ENCODE peak calls at places on chromosome 7, in nine cellular contexts. M is esophagus muscularis mucosa, J is kidney, A is OCI-LY7, Y is MM.1S, R is Calu3, H is brain microvascular endothelial cell, K is psoas muscle, F is sigmoid colon. U is an unnamed sample.

GRCh38 chr7:28573059-28573553 is 160.8 kb downstream of the CREB5 start:
- DNase-seq in M (no peak), J (peak; percentile 83), A (peak; percentile 57), Y (no peak), R (peak; percentile 83), H (peak; percentile 68), K (no peak), F (no peak), U (no peak)

GRCh38 chr7:2738766-2739549 is 51.0 kb downstream of the AMZ1 start:
- DNase-seq in M (no peak), J (peak; percentile 65), A (no peak), Y (no peak), R (no peak), H (no peak), K (no peak), F (peak; percentile 69), U (no peak)

GRCh38 chr7:24896031-24896433 is 83.9 kb downstream of the OSBPL3 start:
- DNase-seq in M (no peak), J (no peak), A (peak; percentile 95), Y (peak; percentile 77), R (no peak), H (no peak), K (no peak), F (no peak), U (peak; percentile 75)

GRCh38 chr7:8063706-8064297 is 95.2 kb downstream of the GLCCI1 start:
- DNase-seq in M (no peak), J (no peak), A (no peak), Y (no peak), R (no peak), H (no peak), K (no peak), F (no peak), U (no peak)

GRCh38 chr7:95772298-95772770 is at the start of gene DYNC1I1:
- DNase-seq in M (no peak), J (peak; percentile 86), A (no peak), Y (peak; percentile 81), R (peak; percentile 54), H (peak; percentile 49), K (peak; percentile 71), F (peak; percentile 88), U (peak; percentile 84)

GRCh38 chr7:102079140-102080002 is 207.3 kb upstream of the SH2B2 start:
- DNase-seq in M (no peak), J (no peak), A (no peak), Y (no peak), R (no peak), H (no peak), K (no peak), F (no peak), U (no peak)

GRCh38 chr7:19122018-19122588 is 4.7 kb upstream of the TWIST1 start:
- DNase-seq in M (no peak), J (no peak), A (peak; percentile 1), Y (peak; percentile 50), R (no peak), H (peak; percentile 47), K (no peak), F (no peak), U (no peak)

GRCh38 chr7:45569290-45569685 is 4.9 kb upstream of the ADCY1 start:
- DNase-seq in M (no peak), J (no peak), A (no peak), Y (no peak), R (no peak), H (no peak), K (no peak), F (no peak), U (peak; percentile 3)

GRCh38 chr7:98281757-98282652 is 519 bp downstream of the BRI3 start:
- DNase-seq in M (no peak), J (peak; percentile 89), A (peak; percentile 35), Y (no peak), R (no peak), H (no peak), K (peak; percentile 62), F (peak; percentile 78), U (no peak)

GRCh38 chr7:74025146-74025545 is 2.8 kb upstream of the ELN start:
- DNase-seq in M (no peak), J (no peak), A (no peak), Y (no peak), R (peak; percentile 20), H (no peak), K (no peak), F (no peak), U (no peak)

GRCh38 chr7:70886547-70886946 is 245.4 kb upstream of the GALNT17 start:
- DNase-seq in M (no peak), J (no peak), A (no peak), Y (no peak), R (no peak), H (no peak), K (no peak), F (no peak), U (no peak)

GRCh38 chr7:64876792-64877713 is 26.0 kb upstream of the ZNF273 start:
- DNase-seq in M (peak; percentile 50), J (peak; percentile 83), A (no peak), Y (peak; percentile 39), R (no peak), H (peak; percentile 20), K (peak; percentile 68), F (peak; percentile 83), U (peak; percentile 68)

GRCh38 chr7:99365318-99366141 is 9.0 kb upstream of the ARPC1B start:
- DNase-seq in M (no peak), J (peak; percentile 75), A (peak; percentile 55), Y (peak; percentile 36), R (peak; percentile 64), H (no peak), K (peak; percentile 41), F (no peak), U (peak; percentile 78)

GRCh38 chr7:27774717-27775328 is 34.9 kb downstream of the TAX1BP1 start:
- DNase-seq in M (no peak), J (no peak), A (peak; percentile 53), Y (no peak), R (peak; percentile 26), H (peak; percentile 21), K (no peak), F (no peak), U (no peak)

GRCh38 chr7:121071662-121072061 is 83.2 kb downstream of the CPED1 start:
- DNase-seq in M (no peak), J (no peak), A (no peak), Y (no peak), R (no peak), H (no peak), K (no peak), F (no peak), U (no peak)

GRCh38 chr7:26636808-26637207 is 227.6 kb downstream of the SKAP2 start:
- DNase-seq in M (no peak), J (no peak), A (no peak), Y (no peak), R (no peak), H (no peak), K (no peak), F (no peak), U (no peak)

GRCh38 chr7:77627307-77627671 is 69.0 kb upstream of the RSBN1L start:
- DNase-seq in M (no peak), J (no peak), A (no peak), Y (no peak), R (no peak), H (no peak), K (no peak), F (no peak), U (no peak)

GRCh38 chr7:98168181-98168903 is 42.9 kb upstream of the BHLHA15 start:
- DNase-seq in M (no peak), J (no peak), A (peak; percentile 64), Y (peak; percentile 59), R (peak; percentile 66), H (peak; percentile 26), K (no peak), F (no peak), U (peak; percentile 86)

GRCh38 chr7:87058739-87059524 is 522 bp downstream of the ELAPOR2 start:
- DNase-seq in M (no peak), J (peak; percentile 59), A (peak; percentile 52), Y (peak; percentile 51), R (no peak), H (no peak), K (peak; percentile 28), F (peak; percentile 66), U (no peak)

GRCh38 chr7:2928613-2929311 is 84.7 kb upstream of the GNA12 start:
- DNase-seq in M (no peak), J (peak; percentile 68), A (no peak), Y (no peak), R (no peak), H (no peak), K (no peak), F (peak; percentile 62), U (no peak)

GRCh38 chr7:128941323-128941890 is 3.7 kb downstream of the IRF5 start:
- DNase-seq in M (no peak), J (no peak), A (no peak), Y (no peak), R (no peak), H (no peak), K (no peak), F (no peak), U (no peak)
- TF ChIP-seq CTCF in M (no peak), J (no peak), A (no peak), Y (no peak), R (no peak), H (no peak), K (no peak), F (no peak), U (no peak)

GRCh38 chr7:130047801-130048200 is 3.4 kb downstream of the ZC3HC1 start:
- DNase-seq in M (no peak), J (no peak), A (no peak), Y (no peak), R (no peak), H (peak; percentile 13), K (no peak), F (no peak), U (no peak)

GRCh38 chr7:130048906-130049305 is 2.3 kb downstream of the ZC3HC1 start:
- DNase-seq in M (no peak), J (no peak), A (no peak), Y (no peak), R (no peak), H (no peak), K (no peak), F (no peak), U (no peak)
- TF ChIP-seq CTCF in M (no peak), J (no peak), A (no peak), Y (no peak), R (no peak), H (no peak), K (no peak), F (no peak), U (no peak)

DNA sequence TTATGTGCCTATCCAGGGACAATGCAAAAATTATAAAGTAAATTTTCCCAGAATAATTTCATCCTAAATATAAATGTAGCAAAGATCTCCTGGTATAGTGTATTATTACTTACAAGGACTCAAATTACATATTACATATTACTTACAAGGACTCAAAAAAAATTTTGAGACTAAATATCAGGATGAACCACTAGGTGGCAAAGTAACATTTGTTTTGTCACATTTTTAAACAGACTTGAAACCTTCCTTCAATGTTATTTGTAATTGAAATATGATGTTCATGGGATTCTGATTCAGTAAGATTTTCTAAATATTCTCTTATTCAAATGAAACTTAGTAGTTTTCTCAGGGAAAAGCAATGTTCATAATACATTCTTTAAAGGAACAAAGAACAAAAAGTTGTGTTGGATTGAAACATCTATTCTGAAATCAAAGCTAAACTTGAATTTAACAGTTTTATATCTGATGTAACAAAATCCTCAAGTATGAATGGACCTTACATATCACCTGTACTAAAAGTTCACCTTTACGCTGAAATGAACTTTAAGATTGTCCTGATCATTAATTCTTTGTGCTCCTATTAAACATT is 74.3 kb upstream of the GNAI1 start:
- DNase-seq in M (no peak), J (no peak), A (peak; percentile 27), Y (peak; percentile 72), R (no peak), H (no peak), K (no peak), F (no peak), U (peak; percentile 36)
- TF ChIP-seq CTCF in M (peak; percentile 55), J (peak; percentile 61), A (peak; percentile 81), Y (peak; percentile 53), R (peak; percentile 15), H (no peak), K (peak; percentile 67), F (peak; percentile 16), U (no peak)

GRCh38 chr7:127578036-127578684 is 7.2 kb downstream of the GCC1 start:
- DNase-seq in M (no peak), J (no peak), A (no peak), Y (no peak), R (no peak), H (peak; percentile 20), K (no peak), F (no peak), U (no peak)
- TF ChIP-seq CTCF in M (no peak), J (no peak), A (peak; percentile 59), Y (peak; percentile 24), R (no peak), H (peak; percentile 46), K (no peak), F (no peak), U (peak; percentile 27)